ENCODE peak calls at places on chromosomes 4 and X, in nine cellular contexts. D, Y, W, X, L, H, M, P and S are unnamed samples.

GRCh38 chr4:64780664-64781063 is 371.4 kb upstream of the TECRL start:
- DNase-seq in H (no peak), X (no peak), W (no peak), D (no peak), P (no peak), M (no peak), Y (no peak), L (no peak), S (no peak)

GRCh38 chr4:94548571-94548970 is 96.8 kb downstream of the PDLIM5 start:
- DNase-seq in H (no peak), X (peak), Y (no peak), W (no peak), D (no peak), L (peak), M (peak), P (no peak), S (no peak)

GRCh38 chrX:145923376-145923775 is 105.7 kb downstream of the SLITRK2 start:
- DNase-seq in Y (no peak), X (no peak), L (no peak), P (no peak), D (no peak), W (no peak), M (no peak), H (peak), S (no peak)

GRCh38 chrX:2502668-2503519 is 2.1 kb upstream of the DHRSX start:
- DNase-seq in P (no peak), W (no peak), L (peak), D (no peak), Y (no peak), M (no peak), H (no peak), X (peak), S (no peak)

GRCh38 chrX:18428006-18428405 is 2.6 kb downstream of the CDKL5 start:
- DNase-seq in H (no peak), W (no peak), L (no peak), Y (no peak), P (no peak), X (no peak), D (no peak), M (peak), S (no peak)

GRCh38 chr4:82786004-82786400 is 12.6 kb downstream of the SCD5 start:
- DNase-seq in W (no peak), L (no peak), Y (no peak), H (no peak), D (no peak), M (no peak), P (no peak), X (no peak), S (no peak)

GRCh38 chrX:119655125-119655524 is 37.8 kb downstream of the SEPTIN6 start:
- DNase-seq in P (no peak), X (peak), H (no peak), M (peak), L (no peak), Y (no peak), W (no peak), D (peak), S (no peak)

GRCh38 chr4:158159718-158160094 is 13.1 kb downstream of the GASK1B start:
- DNase-seq in X (no peak), M (no peak), L (no peak), D (no peak), W (no peak), P (no peak), H (no peak), Y (no peak), S (no peak)

GRCh38 chrX:24839331-24839730 is 145.6 kb downstream of the POLA1 start:
- DNase-seq in Y (no peak), H (no peak), L (no peak), W (no peak), D (no peak), P (no peak), M (no peak), X (no peak), S (no peak)

GRCh38 chr4:99404595-99405287 is 30.4 kb downstream of the ADH7 start:
- DNase-seq in X (no peak), Y (no peak), L (no peak), D (peak), H (no peak), W (no peak), P (peak), M (peak), S (no peak)

GRCh38 chr4:115310671-115311070 is 197.3 kb upstream of the NDST4 start:
- DNase-seq in W (no peak), L (no peak), D (no peak), H (no peak), X (no peak), M (no peak), P (no peak), Y (no peak), S (no peak)

GRCh38 chr4:82586055-82586454 is 24.3 kb upstream of the TMEM150C start:
- DNase-seq in W (no peak), D (no peak), X (no peak), M (no peak), P (no peak), Y (no peak), H (peak), L (no peak), S (no peak)

GRCh38 chr4:180695851-180696250 is 1547.4 kb upstream of the TENM3 start:
- DNase-seq in L (no peak), X (peak), M (peak), W (no peak), P (peak), H (no peak), D (no peak), Y (no peak), S (no peak)

GRCh38 chr4:6989331-6989923 is 53.7 kb upstream of the TADA2B start:
- DNase-seq in M (no peak), P (no peak), D (no peak), H (no peak), X (no peak), Y (no peak), W (no peak), L (no peak), S (peak)

GRCh38 chr4:6990661-6991060 is 52.5 kb upstream of the TADA2B start:
- DNase-seq in Y (no peak), W (no peak), H (no peak), M (no peak), P (no peak), X (no peak), D (no peak), L (no peak), S (no peak)

GRCh38 chr4:6992728-6993655 is 50.2 kb upstream of the TADA2B start:
- DNase-seq in Y (no peak), L (no peak), X (no peak), M (peak), H (no peak), P (peak), D (no peak), W (no peak), S (peak)

GRCh38 chr4:6991771-6992557 is 51.2 kb upstream of the TADA2B start:
- DNase-seq in P (peak), H (no peak), W (no peak), X (peak), M (peak), L (no peak), D (peak), Y (peak), S (peak)

GRCh38 chr4:6991249-6991648 is 51.9 kb upstream of the TADA2B start:
- DNase-seq in P (no peak), Y (no peak), X (no peak), D (no peak), L (no peak), H (no peak), W (no peak), M (no peak), S (no peak)
- H3K4me3 ChIP-seq in P (peak), Y (no peak), X (no peak), D (no peak), L (no peak), H (no peak), W (no peak), M (peak), S (peak)

GRCh38 chrX:43813319-43813718 is 68.9 kb downstream of the MAOB start:
- DNase-seq in L (no peak), X (peak), D (no peak), W (no peak), H (no peak), M (no peak), P (no peak), Y (no peak), S (no peak)
- TF ChIP-seq CTCF in L (no peak), X (no peak), D (no peak), W (no peak), H (no peak), M (no peak), P (no peak), Y (no peak), S (no peak)

DNA sequence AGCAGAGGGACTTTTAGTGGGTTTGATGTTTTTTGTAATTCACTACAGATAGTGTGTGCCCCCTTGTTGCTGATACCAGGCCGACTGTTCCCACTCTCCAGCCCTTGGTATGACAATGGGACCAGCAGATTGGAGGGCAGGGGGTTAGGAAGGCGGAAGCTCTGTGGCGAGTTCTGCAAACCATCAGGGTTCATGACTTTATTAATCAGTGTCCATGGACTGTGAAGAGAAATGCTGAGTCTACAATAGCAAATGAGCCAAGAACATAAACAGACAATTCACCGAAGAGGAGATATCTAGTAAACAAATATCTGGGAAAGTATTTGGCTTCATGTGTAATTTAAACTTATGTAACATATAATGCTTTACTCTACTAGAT is 169.2 kb downstream of the PTTG2 start:
- DNase-seq in D (no peak), P (no peak), W (no peak), Y (no peak), M (no peak), H (no peak), X (no peak), L (no peak), S (no peak)
- H3K4me3 ChIP-seq in D (no peak), P (no peak), W (no peak), Y (no peak), M (no peak), H (no peak), X (no peak), L (no peak), S (no peak)

DNA sequence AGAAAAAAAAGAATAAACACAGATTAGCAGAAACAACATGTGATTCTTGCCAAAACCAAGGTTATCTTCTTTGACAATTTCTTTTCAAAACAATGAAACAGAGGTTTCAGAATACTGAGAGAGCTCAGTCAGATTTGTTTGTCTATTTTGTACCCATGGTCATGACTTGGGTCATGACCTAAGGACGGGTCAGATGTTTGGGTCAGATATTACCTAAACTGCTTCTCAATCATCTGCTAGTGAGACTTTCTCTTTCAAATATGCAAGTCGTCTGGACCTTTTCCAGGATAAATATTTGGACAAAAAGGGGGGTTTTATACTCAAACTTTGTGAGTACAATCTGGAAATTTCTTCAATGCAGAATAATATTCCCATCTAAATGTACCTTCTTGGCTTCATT is 148.3 kb upstream of the USP38 start:
- DNase-seq in H (no peak), L (no peak), X (no peak), M (no peak), W (no peak), D (no peak), P (no peak), Y (no peak), S (no peak)
- TF ChIP-seq CTCF in H (no peak), L (no peak), X (no peak), M (no peak), W (no peak), D (no peak), P (no peak), Y (no peak), S (no peak)

GRCh38 chr4:88706574-88706973 is 8.9 kb upstream of the NAP1L5 start:
- DNase-seq in Y (peak), H (peak), X (peak), M (peak), P (no peak), D (no peak), W (peak), L (peak), S (peak)

GRCh38 chr4:88709989-88710388 is 12.4 kb upstream of the NAP1L5 start:
- DNase-seq in W (no peak), L (no peak), H (no peak), M (no peak), D (no peak), X (no peak), P (no peak), Y (no peak), S (no peak)

GRCh38 chr4:88705805-88706518 is 8.3 kb upstream of the NAP1L5 start:
- DNase-seq in H (no peak), W (no peak), M (peak), Y (no peak), L (no peak), P (no peak), X (no peak), D (no peak), S (no peak)

GRCh38 chr4:88702780-88703179 is 5.2 kb upstream of the NAP1L5 start:
- DNase-seq in H (no peak), M (no peak), Y (no peak), D (no peak), W (no peak), X (no peak), P (no peak), L (no peak), S (no peak)

DNA sequence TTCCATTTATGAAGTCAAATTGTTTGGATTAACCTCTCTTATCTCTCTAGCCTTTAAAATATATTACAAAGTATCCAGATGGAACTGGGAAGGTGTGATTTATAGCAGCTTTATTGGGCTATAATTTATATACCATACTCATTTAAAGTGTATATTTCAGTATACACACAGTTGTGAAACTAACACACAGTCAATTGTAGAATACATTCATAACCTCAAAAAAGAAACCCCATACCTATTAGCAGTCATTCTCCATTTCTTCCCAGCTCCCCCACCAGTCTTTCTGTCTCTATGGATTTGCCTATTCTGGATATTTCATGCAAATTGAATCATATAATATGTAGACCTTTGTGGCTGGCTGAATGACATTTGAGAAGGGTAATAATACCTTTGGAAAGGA is 7.6 kb upstream of the NAP1L5 start:
- DNase-seq in M (no peak), L (no peak), P (no peak), Y (no peak), X (no peak), H (no peak), W (no peak), D (no peak), S (no peak)
- H3K4me3 ChIP-seq in M (no peak), L (no peak), P (no peak), Y (no peak), X (no peak), H (no peak), W (no peak), D (no peak), S (no peak)

GRCh38 chr4:77358315-77358928 is 201.4 kb downstream of the CCNG2 start:
- DNase-seq in W (no peak), X (peak), Y (no peak), D (no peak), M (peak), H (peak), L (peak), P (peak), S (peak)
- TF ChIP-seq CTCF in W (peak), X (peak), Y (peak), D (peak), M (peak), H (peak), L (peak), P (peak), S (peak)

GRCh38 chrX:46978341-46979291 is 66.4 kb downstream of the JADE3 start:
- DNase-seq in Y (peak), W (peak), H (peak), P (peak), L (peak), D (no peak), M (peak), X (peak), S (peak)

GRCh38 chrX:46979340-46979739 is 67.1 kb downstream of the JADE3 start:
- DNase-seq in P (no peak), Y (no peak), X (no peak), W (no peak), L (peak), H (no peak), M (peak), D (no peak), S (no peak)
- H3K4me3 ChIP-seq in P (no peak), Y (no peak), X (no peak), W (no peak), L (peak), H (no peak), M (no peak), D (no peak), S (no peak)